ENCODE peak calls at places on chromosomes 5 and 9, in ten cellular contexts. O is neuronal stem cell, E is PC-3, Y is GM23248, L is H9, H is kidney, F is endodermal cell, J is K562, I is fibroblast of lung, C is mesenchymal stem cell. B is an unnamed sample.
A peak's percentile ranks its signal among the peaks of the same experiment; 100 is the strongest.

GRCh38 chr5:168187599-168187998 is 103.8 kb upstream of the WWC1 start:
- DNase-seq in O (no peak), E (no peak), Y (no peak), L (no peak), H (no peak), F (peak; percentile 48), J (no peak), I (no peak), C (no peak), B (no peak)

GRCh38 chr9:99013550-99013949 is 69.8 kb downstream of the COL15A1 start:
- DNase-seq in O (no peak), E (peak; percentile 26), Y (no peak), L (no peak), H (no peak), F (no peak), J (no peak), I (no peak), C (no peak), B (no peak)

GRCh38 chr9:4415281-4415680 is 75.0 kb upstream of the SLC1A1 start:
- DNase-seq in O (no peak), E (no peak), Y (peak; percentile 51), L (no peak), H (no peak), F (no peak), J (no peak), I (no peak), C (peak; percentile 15), B (no peak)

GRCh38 chr9:101536351-101536750 is 2.7 kb downstream of the RNF20 start:
- DNase-seq in O (no peak), E (peak; percentile 68), Y (peak; percentile 71), L (no peak), H (no peak), F (no peak), J (no peak), I (peak; percentile 50), C (peak; percentile 33), B (peak; percentile 29)

GRCh38 chr5:86029308-86029707 is 588.4 kb upstream of the COX7C start:
- DNase-seq in O (no peak), E (no peak), Y (no peak), L (no peak), H (no peak), F (no peak), J (no peak), I (no peak), C (no peak), B (no peak)

GRCh38 chr9:135259273-135259672 is 171.8 kb downstream of the OLFM1 start:
- DNase-seq in O (no peak), E (no peak), Y (no peak), L (no peak), H (no peak), F (no peak), J (no peak), I (no peak), C (no peak), B (no peak)

GRCh38 chr9:129026442-129027223 is 1.5 kb downstream of the SH3GLB2 start:
- DNase-seq in O (no peak), E (peak; percentile 54), Y (peak; percentile 25), L (peak; percentile 67), H (peak; percentile 85), F (peak; percentile 89), J (peak; percentile 29), I (peak; percentile 34), C (peak; percentile 59), B (peak; percentile 45)

GRCh38 chr5:180802325-180803180 is at the start of gene MGAT1:
- DNase-seq in O (peak; percentile 79), E (peak; percentile 90), Y (peak; percentile 96), L (peak; percentile 80), H (peak; percentile 96), F (peak; percentile 91), J (peak; percentile 96), I (peak; percentile 88), C (peak; percentile 91), B (peak; percentile 97)

GRCh38 chr5:143073761-143074160 is 303.6 kb downstream of the ARHGAP26 start:
- DNase-seq in O (no peak), E (no peak), Y (no peak), L (no peak), H (no peak), F (no peak), J (no peak), I (no peak), C (no peak), B (no peak)

GRCh38 chr9:132295181-132295580 is 59.6 kb downstream of the SETX start:
- DNase-seq in O (no peak), E (no peak), Y (no peak), L (no peak), H (no peak), F (no peak), J (no peak), I (no peak), C (no peak), B (no peak)

GRCh38 chr5:165627548-165628170 is 2122.2 kb downstream of the MAT2B start:
- DNase-seq in O (no peak), E (no peak), Y (no peak), L (no peak), H (no peak), F (no peak), J (no peak), I (no peak), C (peak; percentile 67), B (no peak)

GRCh38 chr9:104009853-104010252 is 84.3 kb upstream of the SMC2 start:
- DNase-seq in O (no peak), E (no peak), Y (no peak), L (no peak), H (no peak), F (no peak), J (no peak), I (no peak), C (peak; percentile 12), B (no peak)

GRCh38 chr9:116151199-116151598 is 2.4 kb upstream of the PAPPA start:
- DNase-seq in O (no peak), E (no peak), Y (no peak), L (no peak), H (no peak), F (no peak), J (no peak), I (no peak), C (no peak), B (no peak)

GRCh38 chr9:116152941-116153764 is 438 bp upstream of the PAPPA start:
- DNase-seq in O (peak; percentile 36), E (peak; percentile 35), Y (peak; percentile 88), L (peak; percentile 45), H (no peak), F (peak; percentile 74), J (no peak), I (peak; percentile 92), C (peak; percentile 92), B (peak; percentile 92)

GRCh38 chr9:116151966-116152381 is 1.6 kb upstream of the PAPPA start:
- DNase-seq in O (no peak), E (peak; percentile 50), Y (peak; percentile 90), L (no peak), H (no peak), F (no peak), J (no peak), I (peak; percentile 85), C (peak; percentile 92), B (peak; percentile 89)

GRCh38 chr9:116153765-116154333 is at the start of gene PAPPA:
- DNase-seq in O (no peak), E (no peak), Y (peak; percentile 55), L (peak; percentile 38), H (no peak), F (peak; percentile 64), J (no peak), I (no peak), C (no peak), B (peak; percentile 64)

DNA sequence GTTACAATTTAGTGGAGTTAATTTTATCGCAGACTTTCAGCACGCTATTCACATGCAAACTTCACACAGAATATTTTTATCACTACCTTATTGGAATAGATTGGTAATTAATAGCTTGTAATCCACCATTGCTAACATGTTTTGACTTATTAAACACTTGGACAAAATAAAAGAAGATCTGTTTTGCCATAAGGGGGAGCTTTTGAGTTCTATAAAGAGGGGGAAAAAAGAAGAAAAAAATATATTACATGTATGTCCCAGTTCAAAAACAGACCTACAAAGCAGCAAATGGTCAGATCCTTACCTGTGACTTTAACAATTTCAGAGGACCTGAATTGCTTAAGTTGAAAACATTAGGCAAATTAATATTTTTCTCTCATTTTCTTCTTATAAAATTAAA is 1.2 kb upstream of the PAPPA start:
- DNase-seq in O (no peak), E (peak; percentile 37), Y (peak; percentile 76), L (no peak), H (no peak), F (no peak), J (peak; percentile 14), I (peak; percentile 77), C (no peak), B (peak; percentile 80)
- H3K9ac ChIP-seq in O (no peak overlapping the region), E (no peak overlapping the region), Y (peak overlapping the region; percentile 91), L (no peak overlapping the region), H (no peak overlapping the region), F (no peak overlapping the region), J (no peak overlapping the region), I (no peak overlapping the region), C (peak overlapping the region; percentile 95), B (peak overlapping the region; percentile 90)

DNA sequence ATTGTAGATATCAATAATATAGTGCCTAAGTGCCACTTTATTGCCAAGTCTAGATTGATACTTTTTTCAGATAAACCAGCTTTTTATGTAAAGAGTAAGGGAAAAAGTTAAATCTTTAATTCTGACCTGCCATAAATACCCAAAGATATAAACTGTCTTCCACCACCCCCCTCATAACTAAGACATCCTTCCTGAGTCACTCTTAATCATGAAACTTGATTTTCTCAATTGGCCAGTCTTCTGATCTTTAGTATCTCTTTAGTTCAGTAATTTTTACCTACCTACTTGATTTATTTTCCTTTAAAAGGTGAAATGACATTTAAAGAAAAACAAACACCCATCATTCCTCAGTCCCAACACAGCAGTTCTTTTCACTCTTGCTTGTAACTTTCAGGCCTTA is 21.8 kb downstream of the C5orf22 start:
- DNase-seq in O (no peak), E (peak; percentile 50), Y (peak; percentile 23), L (no peak), H (no peak), F (no peak), J (no peak), I (no peak), C (no peak), B (no peak)
- H3K9ac ChIP-seq in O (no peak overlapping the region), E (no peak overlapping the region), Y (no peak overlapping the region), L (no peak overlapping the region), H (no peak overlapping the region), F (no peak overlapping the region), J (no peak overlapping the region), I (no peak overlapping the region), C (no peak overlapping the region), B (no peak overlapping the region)

GRCh38 chr9:71025728-71026127 is 95.7 kb downstream of the TRPM3 start:
- DNase-seq in O (no peak), E (no peak), Y (no peak), L (no peak), H (peak; percentile 14), F (no peak), J (no peak), I (no peak), C (no peak), B (no peak)
- H3K9ac ChIP-seq in O (no peak overlapping the region), E (no peak overlapping the region), Y (no peak overlapping the region), L (no peak overlapping the region), H (no peak overlapping the region), F (no peak overlapping the region), J (no peak overlapping the region), I (no peak overlapping the region), C (no peak overlapping the region), B (no peak overlapping the region)

GRCh38 chr5:18778226-18778625 is 1144.0 kb downstream of the TAF11L14 start:
- DNase-seq in O (no peak), E (no peak), Y (no peak), L (no peak), H (no peak), F (no peak), J (no peak), I (no peak), C (no peak), B (no peak)

GRCh38 chr5:18771097-18771610 is 1136.9 kb downstream of the TAF11L14 start:
- DNase-seq in O (no peak), E (no peak), Y (no peak), L (no peak), H (no peak), F (no peak), J (no peak), I (no peak), C (no peak), B (no peak)

GRCh38 chr5:18772475-18772874 is 1138.2 kb downstream of the TAF11L14 start:
- DNase-seq in O (peak; percentile 3), E (peak; percentile 88), Y (no peak), L (no peak), H (no peak), F (peak; percentile 60), J (peak; percentile 11), I (no peak), C (peak; percentile 12), B (peak; percentile 42)
- H3K9ac ChIP-seq in O (no peak overlapping the region), E (no peak overlapping the region), Y (no peak overlapping the region), L (no peak overlapping the region), H (no peak overlapping the region), F (no peak overlapping the region), J (no peak overlapping the region), I (no peak overlapping the region), C (no peak overlapping the region), B (no peak overlapping the region)

B was measured in adipocyte.